ENCODE peak calls at places on chromosomes 2 and 18, in five cellular contexts. S is mesothelial cell of epicardium, G is astrocyte of the spinal cord, P is transverse colon, Z is pancreas. B is an unnamed sample.

GRCh38 chr2:168694876-168695275 is 107.6 kb upstream of the NOSTRIN start:
- DNase-seq in S (no peak), G (no peak), P (no peak), Z (no peak), B (no peak)

GRCh38 chr18:22623513-22623912 is 205.8 kb upstream of the CTAGE1 start:
- DNase-seq in S (no peak), G (no peak), P (no peak), Z (no peak), B (no peak)

GRCh38 chr2:159396796-159397195 is 110.3 kb upstream of the WDSUB1 start:
- DNase-seq in S (no peak), G (no peak), P (no peak), Z (no peak), B (no peak)

GRCh38 chr18:816869-817268 is 4.8 kb upstream of the YES1 start:
- DNase-seq in S (no peak), G (no peak), P (no peak), Z (no peak), B (no peak)

GRCh38 chr2:73970850-73971471 is 13.7 kb upstream of the TET3 start:
- DNase-seq in S (no peak), G (no peak), P (peak), Z (peak), B (peak)

GRCh38 chr18:79914614-79915160 is 36.8 kb downstream of the SLC66A2 start:
- DNase-seq in S (no peak), G (no peak), P (no peak), Z (no peak), B (no peak)

GRCh38 chr2:228016402-228016801 is 145.0 kb downstream of the DAW1 start:
- DNase-seq in S (no peak), G (no peak), P (no peak), Z (no peak), B (no peak)

GRCh38 chr2:10424051-10424450 is 24.1 kb downstream of the ODC1 start:
- DNase-seq in S (no peak), G (peak), P (no peak), Z (no peak), B (no peak)

GRCh38 chr2:64025741-64026140 is 6.5 kb upstream of the VPS54 start:
- DNase-seq in S (no peak), G (no peak), P (no peak), Z (no peak), B (no peak)

GRCh38 chr18:50578651-50579050 is 18.8 kb downstream of the MAPK4 start:
- DNase-seq in S (no peak), G (no peak), P (no peak), Z (no peak), B (no peak)
- TF ChIP-seq CTCF in S (no peak), G (no peak), P (no peak), Z (no peak), B (no peak)

GRCh38 chr18:31565345-31565744 is 26.3 kb upstream of the TTR start:
- DNase-seq in S (no peak), G (no peak), P (no peak), Z (no peak), B (no peak)

GRCh38 chr18:31562726-31563125 is 29.0 kb upstream of the TTR start:
- DNase-seq in S (no peak), G (no peak), P (no peak), Z (no peak), B (no peak)

GRCh38 chr18:31565782-31566512 is 25.7 kb upstream of the TTR start:
- DNase-seq in S (no peak), G (no peak), P (no peak), Z (no peak), B (no peak)

GRCh38 chr18:31566576-31567306 is 24.9 kb upstream of the TTR start:
- DNase-seq in S (no peak), G (no peak), P (no peak), Z (no peak), B (no peak)

GRCh38 chr18:31563778-31564177 is 27.9 kb upstream of the TTR start:
- DNase-seq in S (no peak), G (no peak), P (no peak), Z (no peak), B (no peak)
- TF ChIP-seq CTCF in S (no peak), G (no peak), P (no peak), Z (no peak), B (peak)

DNA sequence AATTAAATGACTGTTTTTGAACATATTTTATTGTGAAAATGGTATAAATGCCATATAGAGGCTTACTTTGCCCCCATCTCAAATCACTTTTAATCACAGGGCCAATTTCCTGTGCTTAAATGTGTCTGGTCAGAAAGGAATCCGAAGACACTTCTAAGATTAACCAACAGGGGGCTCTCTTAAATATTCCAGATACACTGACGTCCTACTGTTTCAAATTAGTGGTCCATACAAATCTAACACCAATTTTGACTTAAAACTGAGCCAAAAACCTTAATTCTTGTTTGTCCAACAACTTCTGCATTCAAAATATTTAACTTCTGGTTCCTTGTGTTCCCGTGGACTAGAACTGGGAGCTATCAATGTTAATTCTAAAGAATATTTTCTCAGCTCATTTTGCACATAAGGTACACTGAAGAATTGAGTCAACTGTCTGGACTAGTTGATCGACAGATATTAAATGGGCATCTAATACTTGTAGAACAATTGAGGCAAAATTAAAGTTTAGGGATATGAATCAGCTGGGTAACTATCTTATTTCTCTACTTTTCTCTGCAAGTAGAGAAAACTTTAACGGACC is 557.5 kb downstream of the ARHGAP15 start:
- DNase-seq in S (no peak), G (peak), P (no peak), Z (no peak), B (peak)
- TF ChIP-seq CTCF in S (peak), G (peak), P (peak), Z (peak), B (peak)

GRCh38 chr18:4603955-4604354 is 148.8 kb upstream of the DLGAP1 start:
- DNase-seq in S (no peak), G (no peak), P (no peak), Z (no peak), B (no peak)

GRCh38 chr18:4605222-4605621 is 150.1 kb upstream of the DLGAP1 start:
- DNase-seq in S (no peak), G (no peak), P (no peak), Z (no peak), B (no peak)

GRCh38 chr18:4593895-4594294 is 138.8 kb upstream of the DLGAP1 start:
- DNase-seq in S (no peak), G (no peak), P (no peak), Z (no peak), B (no peak)

GRCh38 chr18:4599312-4599711 is 144.2 kb upstream of the DLGAP1 start:
- DNase-seq in S (no peak), G (no peak), P (no peak), Z (no peak), B (no peak)
- TF ChIP-seq CTCF in S (no peak), G (no peak), P (no peak), Z (no peak), B (no peak)

DNA sequence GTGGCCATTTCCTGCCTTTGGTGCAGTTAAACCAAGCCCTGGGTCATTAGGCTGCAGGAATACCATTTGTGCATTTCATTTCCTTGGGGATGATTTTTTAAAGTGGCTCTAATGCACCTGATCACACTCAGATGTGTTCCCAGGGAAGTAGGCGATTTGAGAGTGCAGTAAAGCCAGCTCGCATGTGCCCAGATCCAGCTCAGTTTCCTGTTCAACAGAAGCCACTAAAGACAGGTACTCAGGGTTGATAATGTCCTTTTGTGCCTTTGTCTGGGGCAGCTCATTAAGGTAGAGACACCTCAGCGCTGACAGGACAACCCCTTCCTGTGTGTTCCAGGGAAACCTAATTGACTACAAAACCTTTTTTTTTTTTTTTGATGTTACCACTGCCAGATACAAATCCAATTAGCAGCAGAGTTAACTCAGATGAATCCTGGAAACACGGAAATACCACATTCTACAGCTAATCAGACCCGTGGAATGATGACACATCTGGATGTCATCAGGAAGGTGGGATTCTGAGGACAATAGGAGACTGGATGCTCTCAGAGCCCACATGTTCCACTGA is 15.2 kb upstream of the CHRNA1 start:
- DNase-seq in S (no peak), G (peak), P (no peak), Z (no peak), B (no peak)
- TF ChIP-seq CTCF in S (no peak), G (no peak), P (no peak), Z (no peak), B (no peak)

GRCh38 chr2:115654362-115654761 is 1211.9 kb downstream of the DPP10 start:
- DNase-seq in S (no peak), G (no peak), P (no peak), Z (no peak), B (no peak)

DNA sequence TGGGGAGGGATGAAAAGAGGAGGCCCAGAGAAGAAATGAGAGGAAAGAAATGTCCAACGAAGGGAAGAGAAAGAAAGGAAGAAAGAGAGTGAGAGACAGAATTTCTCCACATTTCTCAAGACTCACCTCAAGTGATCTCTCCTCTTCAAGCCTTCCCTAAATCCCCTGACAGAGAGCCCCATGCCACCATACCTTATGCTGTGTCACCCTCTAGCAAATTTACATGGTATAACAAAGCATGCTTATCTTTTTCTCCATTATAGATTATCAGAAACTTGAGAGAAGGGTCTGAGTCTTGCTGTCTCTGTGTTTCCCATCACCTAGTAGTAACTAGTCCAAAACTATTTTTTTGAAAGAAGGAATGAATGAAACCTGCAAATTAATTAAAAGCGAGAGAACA is 1208.4 kb downstream of the DPP10 start:
- DNase-seq in S (no peak), G (no peak), P (no peak), Z (no peak), B (no peak)
- TF ChIP-seq CTCF in S (no peak), G (no peak), P (no peak), Z (no peak), B (no peak)

GRCh38 chr2:26770986-26771586 is 7.0 kb downstream of the SLC35F6 start:
- DNase-seq in S (no peak), G (peak), P (peak), Z (peak), B (peak)
- TF ChIP-seq CTCF in S (peak), G (peak), P (peak), Z (no peak), B (peak)

DNA sequence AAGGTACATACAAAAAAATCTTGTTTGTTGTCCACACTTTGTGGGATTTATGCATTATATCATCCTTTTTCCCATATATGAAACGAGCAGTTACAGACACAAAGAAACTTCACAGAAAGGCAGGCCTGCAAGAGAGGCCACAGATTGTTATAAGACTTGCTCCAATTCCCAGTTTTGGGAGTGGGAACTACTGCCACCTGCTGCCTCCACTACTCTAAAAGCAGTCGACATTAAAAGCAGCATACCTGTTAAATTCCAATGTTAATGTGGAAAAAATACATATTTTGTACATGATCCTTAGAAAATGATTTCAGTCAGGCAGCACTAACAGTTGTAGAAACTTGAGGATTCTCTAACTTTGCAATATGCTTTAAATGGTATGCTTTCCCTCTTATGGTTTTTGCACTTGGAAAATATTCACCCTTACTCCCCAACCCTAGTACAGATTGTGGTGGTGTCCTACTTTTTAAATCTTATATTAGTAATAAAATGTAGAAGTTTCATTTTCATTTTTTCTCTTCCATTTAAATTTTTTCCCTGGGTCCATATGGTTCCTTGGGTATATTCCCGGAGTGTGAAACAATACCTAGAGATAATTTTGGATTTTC is 37.9 kb downstream of the SLC38A11 start:
- DNase-seq in S (no peak), G (peak), P (peak), Z (peak), B (peak)
- TF ChIP-seq CTCF in S (peak), G (peak), P (peak), Z (peak), B (peak)

B was measured in Calu3.